ENCODE peak calls at places on chromosomes 3 and 15, in six cellular contexts. Z, N, H, P, K and Q are unnamed samples.

GRCh38 chr3:11185564-11186317 is 31.4 kb downstream of the HRH1 start:
- DNase-seq in P (peak; percentile 85), H (peak; percentile 62), K (peak; percentile 75), Z (no peak), N (no peak), Q (peak; percentile 75)

GRCh38 chr3:46393011-46393410 is 13.9 kb downstream of the CCR5AS start:
- DNase-seq in P (no peak), H (no peak), N (no peak), Z (no peak), K (no peak), Q (no peak)

GRCh38 chr15:88388702-88389101 is 78.5 kb downstream of the MRPL46 start:
- DNase-seq in N (no peak), H (no peak), P (no peak), Z (no peak), K (no peak), Q (no peak)

GRCh38 chr3:167882057-167882667 is 146.6 kb downstream of the SERPINI1 start:
- DNase-seq in Z (no peak), P (no peak), N (peak; percentile 21), K (no peak), H (no peak), Q (no peak)

GRCh38 chr3:180538493-180538892 is 63.5 kb upstream of the TTC14 start:
- DNase-seq in Z (no peak), P (no peak), H (no peak), N (no peak), K (no peak), Q (no peak)

GRCh38 chr3:16993227-16993626 is 108.5 kb downstream of the PLCL2 start:
- DNase-seq in Z (no peak), P (no peak), K (no peak), H (no peak), N (no peak), Q (no peak)

GRCh38 chr15:74631935-74632560 is 16.4 kb downstream of the CLK3 start:
- DNase-seq in Z (peak; percentile 87), H (peak; percentile 57), K (peak; percentile 69), P (no peak), N (peak; percentile 82), Q (peak; percentile 66)

GRCh38 chr3:65027335-65027734 is 339.5 kb upstream of the ADAMTS9 start:
- DNase-seq in Z (no peak), N (no peak), H (no peak), P (no peak), K (no peak), Q (no peak)

GRCh38 chr3:179416681-179417080 is 34.6 kb downstream of the GNB4 start:
- DNase-seq in N (no peak), H (no peak), K (no peak), Z (no peak), P (no peak), Q (no peak)

GRCh38 chr3:81863714-81864113 is 102.3 kb upstream of the GBE1 start:
- DNase-seq in P (no peak), Z (no peak), K (no peak), H (no peak), N (no peak), Q (no peak)

GRCh38 chr3:150449169-150449721 is 41.1 kb downstream of the TSC22D2 start:
- DNase-seq in Z (no peak), K (no peak), P (no peak), N (no peak), H (no peak), Q (no peak)

GRCh38 chr15:39468828-39469227 is 112.1 kb upstream of the THBS1 start:
- DNase-seq in N (no peak), Z (no peak), P (no peak), K (no peak), H (no peak), Q (no peak)

GRCh38 chr3:127894461-127894860 is 20.6 kb upstream of the KBTBD12 start:
- DNase-seq in Z (no peak), P (no peak), N (no peak), H (no peak), K (no peak), Q (no peak)

GRCh38 chr3:61250784-61251173 is 473 bp downstream of the FHIT start:
- DNase-seq in H (peak; percentile 24), K (no peak), N (peak; percentile 35), P (peak; percentile 74), Z (peak; percentile 57), Q (peak; percentile 40)

GRCh38 chr3:134694946-134695543 is 44.2 kb upstream of the KY start:
- DNase-seq in K (no peak), H (no peak), P (no peak), N (no peak), Z (no peak), Q (no peak)

GRCh38 chr3:112010631-112011030 is 11.9 kb downstream of the TAGLN3 start:
- DNase-seq in P (no peak), Z (no peak), N (no peak), K (no peak), H (no peak), Q (no peak)

GRCh38 chr15:100169615-100170279 is 172.0 kb downstream of the ADAMTS17 start:
- DNase-seq in N (no peak), Z (no peak), H (no peak), P (no peak), K (no peak), Q (no peak)

GRCh38 chr3:118808743-118809142 is 225.9 kb downstream of the IGSF11 start:
- DNase-seq in N (no peak), P (no peak), K (no peak), Z (no peak), H (no peak), Q (no peak)

GRCh38 chr15:90131848-90132247 is 29.6 kb upstream of the IDH2 start:
- DNase-seq in N (no peak), P (no peak), Z (no peak), K (no peak), H (no peak), Q (no peak)

GRCh38 chr3:30437172-30437571 is 169.2 kb upstream of the TGFBR2 start:
- DNase-seq in P (no peak), K (no peak), H (peak; percentile 32), Z (no peak), N (no peak), Q (peak; percentile 11)

GRCh38 chr15:84648539-84648938 is 5.5 kb downstream of the WDR73 start:
- DNase-seq in Z (no peak), N (no peak), P (no peak), K (no peak), H (no peak), Q (no peak)

GRCh38 chr15:98599911-98600685 is 48.2 kb upstream of the IGF1R start:
- DNase-seq in N (no peak), Z (peak; percentile 52), H (no peak), K (no peak), P (peak; percentile 71), Q (peak; percentile 29)

GRCh38 chr3:23829242-23829934 is 23.6 kb downstream of the UBE2E1 start:
- DNase-seq in N (no peak), Z (no peak), H (no peak), K (no peak), P (no peak), Q (no peak)

GRCh38 chr15:74826372-74826819 is at the start of gene CPLX3:
- DNase-seq in N (peak; percentile 62), P (no peak), K (peak; percentile 34), Z (peak; percentile 84), H (no peak), Q (peak; percentile 50)

GRCh38 chr3:14497321-14497720 is 42.8 kb downstream of the GRIP2 start:
- DNase-seq in K (no peak), H (no peak), P (no peak), Z (no peak), N (no peak), Q (no peak)

GRCh38 chr3:47355010-47355409 is 25.8 kb upstream of the PTPN23 start:
- DNase-seq in P (no peak), H (no peak), Z (no peak), N (no peak), K (no peak), Q (no peak)

GRCh38 chr3:152021951-152022461 is 148.6 kb downstream of the SUCNR1 start:
- DNase-seq in N (no peak), Z (no peak), H (no peak), P (no peak), K (no peak), Q (no peak)

GRCh38 chr3:57594576-57594975 is 2.6 kb downstream of the ARF4 start:
- DNase-seq in P (no peak), Z (no peak), N (no peak), K (no peak), H (no peak), Q (no peak)
- TF ChIP-seq EP300 in P (no peak), Z (no peak), N (no peak), K (no peak), H (no peak), Q (no peak)

GRCh38 chr15:29825205-29825604 is 2.9 kb upstream of the TJP1 start:
- DNase-seq in N (no peak), H (no peak), P (no peak), K (no peak), Z (no peak), Q (no peak)
- H3K27me3 ChIP-seq in N (no peaks in the 10 kb centered on the region), H (no peaks in the 10 kb centered on the region), P (no peaks in the 10 kb centered on the region), K (peaks cover 10% of the 10 kb centered on the region), Z (no peaks in the 10 kb centered on the region), Q (peaks cover 11% of the 10 kb centered on the region)

GRCh38 chr15:80095511-80095910 is 36.0 kb downstream of the ZFAND6 start:
- DNase-seq in H (no peak), N (no peak), Z (no peak), K (no peak), P (no peak), Q (no peak)

GRCh38 chr15:80087104-80087503 is 27.6 kb downstream of the ZFAND6 start:
- DNase-seq in K (no peak), P (no peak), N (no peak), H (no peak), Z (no peak), Q (no peak)

GRCh38 chr15:80093854-80094418 is 34.5 kb downstream of the ZFAND6 start:
- DNase-seq in Z (no peak), N (peak; percentile 23), K (peak; percentile 53), P (no peak), H (no peak), Q (peak; percentile 49)

GRCh38 chr15:80090041-80090440 is 30.6 kb downstream of the ZFAND6 start:
- DNase-seq in P (no peak), Z (no peak), H (no peak), K (no peak), N (no peak), Q (no peak)

GRCh38 chr15:80090879-80091503 is 31.5 kb downstream of the ZFAND6 start:
- DNase-seq in N (no peak), P (no peak), H (no peak), Z (no peak), K (no peak), Q (no peak)
- TF ChIP-seq CTCF in N (peak; percentile 52), P (peak; percentile 4), H (no peak), Z (peak; percentile 27), K (no peak), Q (peak; percentile 20)

DNA sequence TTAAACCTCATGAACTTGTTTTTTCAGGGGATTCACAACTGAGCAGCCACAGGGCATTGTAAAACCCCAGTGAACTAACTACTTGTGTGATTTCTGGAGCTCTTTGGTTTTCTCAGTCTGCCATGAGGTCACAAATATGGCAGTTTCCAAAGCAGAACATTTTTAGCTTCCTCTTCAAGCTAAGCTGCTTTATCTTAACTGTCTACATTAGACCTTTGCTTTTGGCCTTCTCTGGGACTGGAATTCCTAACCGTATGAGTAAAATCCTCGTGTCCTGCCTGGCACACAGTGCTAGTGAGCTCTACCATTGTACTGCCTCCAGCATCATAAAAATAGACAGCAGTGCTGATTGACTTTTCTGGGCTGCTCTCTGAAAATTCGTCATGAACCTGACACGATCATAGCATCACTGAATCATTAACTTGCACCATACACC is 22.1 kb downstream of the CDIN1 start:
- DNase-seq in H (no peak), P (no peak), N (no peak), Z (no peak), K (no peak), Q (peak; percentile 32)
- TF ChIP-seq EP300 in H (no peak), P (no peak), N (peak; percentile 38), Z (no peak), K (no peak), Q (no peak)

GRCh38 chr15:68436680-68437079 is 4.7 kb upstream of the ITGA11 start:
- DNase-seq in N (no peak), H (no peak), K (no peak), Z (peak; percentile 27), P (no peak), Q (no peak)
- H3K27me3 ChIP-seq in N (peaks cover 47% of the 10 kb centered on the region), H (no peaks in the 10 kb centered on the region), K (peaks cover 28% of the 10 kb centered on the region), Z (peaks cover 11% of the 10 kb centered on the region), P (peaks cover 32% of the 10 kb centered on the region), Q (peaks cover 30% of the 10 kb centered on the region)